ENCODE peak calls at places on chromosomes 11 and 22, in four cellular contexts. S is IMR-90, H is adipocyte, D is K562. C is an unnamed sample.

GRCh38 chr11:120354068-120354467 is 17.9 kb downstream of the ARHGEF12 start:
- DNase-seq in S (peak), H (no peak), D (no peak), C (no peak)

GRCh38 chr11:77522215-77522614 is 48.3 kb upstream of the PAK1 start:
- DNase-seq in S (peak), H (no peak), D (no peak), C (no peak)

GRCh38 chr11:35005156-35005780 is 88.8 kb downstream of the PDHX start:
- DNase-seq in S (no peak), H (no peak), D (no peak), C (no peak)

GRCh38 chr11:9206496-9206895 is 58.7 kb downstream of the DENND5A start:
- DNase-seq in S (peak), H (peak), D (no peak), C (no peak)

GRCh38 chr11:26947379-26947844 is 46.5 kb upstream of the FIBIN start:
- DNase-seq in S (peak), H (peak), D (no peak), C (no peak)

GRCh38 chr11:110376711-110377324 is 52.9 kb upstream of the FDX1 start:
- DNase-seq in S (peak), H (peak), D (peak), C (peak)

GRCh38 chr22:45451988-45452387 is 38.5 kb downstream of the RIBC2 start:
- DNase-seq in S (no peak), H (no peak), D (no peak), C (no peak)

GRCh38 chr11:47399860-47400812 is 8.3 kb upstream of the SLC39A13 start:
- DNase-seq in S (no peak), H (no peak), D (peak), C (peak)

GRCh38 chr11:113147249-113147648 is 167.1 kb upstream of the TTC12 start:
- DNase-seq in S (no peak), H (no peak), D (no peak), C (no peak)

GRCh38 chr11:99865951-99866350 is 821.1 kb upstream of the ARHGAP42 start:
- DNase-seq in S (no peak), H (no peak), D (no peak), C (no peak)

GRCh38 chr11:131217313-131218297 is 152.8 kb upstream of the NTM start:
- DNase-seq in S (peak), H (peak), D (no peak), C (peak)

GRCh38 chr11:17013548-17014320 is 480 bp downstream of the PLEKHA7 start:
- DNase-seq in S (no peak), H (peak), D (no peak), C (no peak)

GRCh38 chr22:40498454-40499186 is 128.2 kb downstream of the SGSM3 start:
- DNase-seq in S (peak), H (peak), D (no peak), C (no peak)

DNA sequence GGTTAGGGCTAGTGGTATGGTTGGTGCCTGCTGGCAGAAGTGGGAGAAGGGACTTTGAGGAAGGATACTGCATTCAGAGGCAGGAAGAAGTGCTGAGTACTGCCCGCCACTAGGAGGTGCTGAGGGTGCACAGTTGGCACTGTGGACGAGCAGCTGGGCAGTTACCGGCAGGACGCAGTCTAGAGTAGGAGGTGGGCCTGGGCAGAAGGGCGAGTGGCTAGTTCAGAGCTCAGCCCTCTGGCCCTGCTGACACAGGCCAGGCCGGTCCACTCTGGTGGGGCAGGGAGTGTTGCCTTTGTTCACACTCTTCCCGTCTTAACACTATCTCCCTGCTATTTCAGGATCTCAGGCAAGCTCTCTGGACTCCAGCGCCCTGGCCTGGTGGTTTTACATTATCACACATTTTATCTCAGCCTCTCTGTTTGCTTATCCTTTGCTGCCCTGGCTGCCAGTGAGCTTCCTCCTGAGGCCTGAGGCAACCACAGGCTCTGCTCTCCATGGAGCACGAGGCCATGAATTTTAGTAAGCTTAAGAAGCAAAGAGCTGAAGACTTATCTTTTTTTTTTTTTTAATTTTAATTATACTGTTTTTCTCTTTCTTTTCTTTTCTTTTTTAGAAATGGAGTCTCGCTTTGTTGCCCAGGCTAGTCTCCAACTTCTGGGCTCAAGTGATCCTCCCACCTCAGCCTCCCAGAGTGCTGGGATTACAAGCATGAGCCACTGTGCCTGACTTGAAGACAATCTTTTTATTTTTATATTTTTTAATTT is 26.9 kb downstream of the SNAP29 start:
- DNase-seq in S (peak), H (peak), D (peak), C (peak)
- H3K9ac ChIP-seq in S (peak), H (peak), D (peak), C (no peak)

DNA sequence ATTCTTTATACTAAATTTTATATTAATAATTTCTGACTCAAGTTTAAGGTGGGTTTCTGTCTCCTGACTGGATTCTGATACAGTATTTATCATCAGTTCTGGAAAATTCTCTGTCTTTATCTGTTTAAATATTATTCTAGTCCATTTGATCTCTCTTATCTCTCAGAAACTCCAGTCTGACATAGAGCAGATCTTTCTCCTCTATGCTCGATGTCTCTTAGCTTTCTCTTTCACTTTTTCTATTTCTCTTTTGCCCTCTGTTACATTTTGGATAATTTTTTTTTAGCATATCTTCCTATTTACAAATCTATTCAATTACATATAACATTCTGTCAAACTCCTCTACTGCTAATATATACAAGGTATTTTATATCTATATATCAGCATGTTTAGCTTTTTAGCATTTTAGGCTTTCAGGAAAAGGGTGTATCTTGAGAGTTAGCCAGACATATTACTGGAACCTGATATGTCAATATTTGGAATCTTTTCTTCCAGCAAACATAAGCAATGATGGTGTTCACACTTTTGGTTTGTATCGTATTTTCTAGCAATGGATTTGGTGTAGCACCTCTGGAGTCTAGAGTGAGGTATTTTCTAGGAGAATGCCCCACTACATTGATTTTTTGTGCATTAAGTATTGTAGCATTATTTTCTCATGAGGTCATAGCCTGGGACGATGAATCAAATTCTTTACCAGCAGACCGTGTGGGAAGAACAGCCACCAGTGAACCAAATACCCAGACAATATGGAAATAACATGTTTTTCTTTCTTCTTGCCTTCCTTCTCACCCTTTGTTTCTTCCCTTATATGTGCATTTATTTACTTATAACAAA is 4.1 kb upstream of the NNMT start:
- DNase-seq in S (peak), H (peak), D (no peak), C (no peak)
- H3K9ac ChIP-seq in S (no peak), H (peak), D (no peak), C (no peak)

DNA sequence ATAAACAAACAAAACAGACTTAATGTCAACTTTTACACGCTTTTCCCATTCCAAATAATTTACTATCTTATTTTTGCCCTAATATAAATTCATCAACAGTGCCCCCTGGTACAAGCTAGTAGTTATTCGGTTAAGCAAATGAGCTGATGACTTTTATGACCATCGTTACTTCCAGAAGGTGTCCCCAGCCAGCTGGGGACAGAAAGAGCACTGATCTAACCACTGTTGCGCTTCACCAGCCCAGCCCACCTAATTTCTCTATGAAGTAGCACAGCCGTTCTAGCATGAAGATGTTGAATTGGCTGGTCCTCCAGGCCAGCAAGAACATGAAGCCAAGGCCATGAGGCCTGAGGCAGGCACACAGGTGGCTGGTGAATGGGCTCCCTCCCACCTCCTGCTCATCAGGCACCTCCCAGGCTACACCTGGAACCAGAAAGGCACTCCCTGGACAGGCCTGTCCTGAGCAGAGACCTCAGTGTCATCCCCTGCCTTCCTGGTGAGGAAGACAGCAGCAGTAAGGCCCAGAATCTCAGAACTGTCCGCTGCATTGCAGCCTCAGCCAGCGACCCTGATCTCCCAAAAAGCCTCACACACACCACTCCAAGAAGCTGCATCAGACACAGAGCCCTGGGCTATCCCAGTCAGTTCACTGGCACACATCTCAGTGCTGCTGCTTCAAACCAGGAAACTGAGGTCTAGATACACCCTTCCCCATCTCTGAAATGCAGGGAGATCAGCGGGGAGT is 12.9 kb downstream of the GNB1L start:
- DNase-seq in S (no peak), H (no peak), D (peak), C (no peak)
- H3K9ac ChIP-seq in S (no peak), H (no peak), D (no peak), C (no peak)

GRCh38 chr11:128521697-128522062 is 65.7 kb downstream of the ETS1 start:
- DNase-seq in S (no peak), H (peak), D (no peak), C (peak)
- H3K9ac ChIP-seq in S (peak), H (peak), D (no peak), C (peak)

GRCh38 chr11:111531687-111532364 is 8.7 kb upstream of the LAYN start:
- DNase-seq in S (peak), H (peak), D (no peak), C (peak)

GRCh38 chr11:111530091-111530490 is 10.4 kb upstream of the LAYN start:
- DNase-seq in S (no peak), H (no peak), D (no peak), C (no peak)

GRCh38 chr11:111531156-111531555 is 9.4 kb upstream of the LAYN start:
- DNase-seq in S (peak), H (peak), D (no peak), C (no peak)

GRCh38 chr11:111535281-111535680 is 5.2 kb upstream of the LAYN start:
- DNase-seq in S (no peak), H (no peak), D (no peak), C (no peak)

GRCh38 chr11:111532365-111532709 is 8.2 kb upstream of the LAYN start:
- DNase-seq in S (no peak), H (no peak), D (no peak), C (no peak)
- H3K9ac ChIP-seq in S (no peak), H (no peak), D (no peak), C (no peak)

DNA sequence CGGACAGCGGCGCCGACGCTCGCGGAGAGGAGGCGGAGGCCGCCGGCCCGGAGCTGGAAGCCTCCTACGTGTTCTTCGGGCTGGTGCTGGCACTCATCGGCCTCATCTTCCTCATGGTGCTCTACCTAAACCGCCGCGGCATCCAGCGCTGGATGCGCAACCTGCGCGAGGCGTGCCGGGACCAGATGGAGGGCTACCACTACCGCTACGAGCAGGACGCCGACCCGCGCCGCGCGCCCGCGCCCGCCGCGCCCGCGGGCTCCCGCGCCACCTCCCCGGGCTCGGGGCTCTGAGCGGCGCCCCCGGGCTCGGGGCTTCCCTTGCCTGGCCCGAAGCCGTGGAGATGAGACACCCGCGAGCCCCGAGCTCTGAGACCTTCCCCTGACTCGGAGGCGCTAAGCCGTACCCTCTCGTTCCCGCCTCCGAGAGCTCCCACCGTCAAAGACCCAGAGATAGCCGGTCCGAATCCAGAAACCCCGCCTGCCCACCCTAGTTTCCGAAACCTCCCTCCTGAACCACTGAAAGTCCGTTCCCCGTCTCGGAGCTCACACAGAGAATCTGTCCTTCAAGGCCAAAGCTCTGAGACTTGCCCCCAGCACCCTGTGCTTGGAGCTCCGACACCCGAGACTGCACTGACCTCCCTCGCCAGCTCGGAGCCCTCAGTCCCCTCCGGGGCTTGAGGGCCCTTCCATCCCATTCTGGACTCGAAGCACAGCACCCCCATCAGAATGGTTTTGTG is 1.5 kb downstream of the TPBGL start:
- DNase-seq in S (no peak), H (no peak), D (no peak), C (no peak)
- H3K9ac ChIP-seq in S (no peak), H (peak), D (no peak), C (no peak)

GRCh38 chr11:61768376-61769076 is 16.1 kb downstream of the MYRF start:
- DNase-seq in S (no peak), H (no peak), D (no peak), C (no peak)
- H3K9ac ChIP-seq in S (no peak), H (no peak), D (no peak), C (no peak)

C was measured in Karpas-422.